ENCODE peak calls at places on chromosomes 5 and 9, in eight cellular contexts. T, G, U, P, B, C, E and H are unnamed samples.

GRCh38 chr5:114500756-114501155 is 138.9 kb downstream of the KCNN2 start:
- DNase-seq in G (no peak), C (no peak), B (no peak), P (no peak), T (no peak), U (no peak), E (no peak), H (no peak)

GRCh38 chr9:127118597-127119318 is 3.7 kb downstream of the ANGPTL2 start:
- DNase-seq in C (no peak), P (peak; percentile 65), G (no peak), E (no peak), T (no peak), U (no peak), B (no peak), H (no peak)

GRCh38 chr5:155699385-155699784 is 627.6 kb upstream of the SGCD start:
- DNase-seq in B (no peak), P (no peak), G (no peak), T (peak; percentile 5), U (no peak), E (no peak), C (no peak), H (no peak)

GRCh38 chr5:81189875-81190467 is 43.2 kb upstream of the CKMT2 start:
- DNase-seq in G (no peak), B (no peak), U (no peak), P (no peak), E (no peak), T (no peak), C (no peak), H (no peak)

GRCh38 chr5:169717298-169717697 is 80.2 kb downstream of the DOCK2 start:
- DNase-seq in P (no peak), G (no peak), T (no peak), C (no peak), E (no peak), B (no peak), U (no peak), H (no peak)

GRCh38 chr5:431711-432050 is 11.3 kb upstream of the EXOC3 start:
- DNase-seq in C (no peak), B (no peak), P (peak; percentile 15), E (no peak), T (no peak), G (no peak), U (no peak), H (no peak)

GRCh38 chr5:172380992-172381643 is 73.2 kb downstream of the SH3PXD2B start:
- DNase-seq in U (peak; percentile 68), E (no peak), P (no peak), T (no peak), G (peak; percentile 84), B (peak; percentile 47), C (no peak), H (peak; percentile 30)

GRCh38 chr9:93182572-93182971 is 1.4 kb upstream of the WNK2 start:
- DNase-seq in T (no peak), U (no peak), B (peak; percentile 76), G (no peak), P (no peak), E (no peak), C (no peak), H (peak; percentile 38)

GRCh38 chr9:112078432-112078831 is 96.7 kb downstream of the SUSD1 start:
- DNase-seq in T (no peak), P (no peak), C (no peak), G (no peak), E (no peak), B (no peak), U (no peak), H (peak; percentile 40)